ENCODE peak calls at places on chromosomes 5 and 9, in four cellular contexts. One of them, this sample, is unnamed.

GRCh38 chr5:119070578-119070827 is 384 bp upstream of the DMXL1 start:
- DNase-seq in AG09309: no peak
- DNase-seq in RWPE1: no peak
- DNase-seq in adipocyte: peak
- DNase-seq in this sample: peak

GRCh38 chr5:149338364-149338763 is 6.9 kb upstream of the GRPEL2 start:
- DNase-seq in AG09309: no peak
- DNase-seq in RWPE1: no peak
- DNase-seq in adipocyte: no peak
- DNase-seq in this sample: no peak

GRCh38 chr5:142551242-142552067 is 134.4 kb downstream of the FGF1 start:
- DNase-seq in AG09309: no peak
- DNase-seq in RWPE1: no peak
- DNase-seq in adipocyte: no peak
- DNase-seq in this sample: no peak

GRCh38 chr9:35367451-35367850 is 122.5 kb upstream of the RUSC2 start:
- DNase-seq in AG09309: peak
- DNase-seq in RWPE1: peak
- DNase-seq in adipocyte: peak
- DNase-seq in this sample: no peak

GRCh38 chr9:18569941-18570630 is 96.1 kb downstream of the ADAMTSL1 start:
- DNase-seq in AG09309: no peak
- DNase-seq in RWPE1: no peak
- DNase-seq in adipocyte: no peak
- DNase-seq in this sample: no peak

GRCh38 chr5:17056056-17056690 is 120.1 kb upstream of the MYO10 start:
- DNase-seq in AG09309: no peak
- DNase-seq in RWPE1: no peak
- DNase-seq in adipocyte: peak
- DNase-seq in this sample: no peak

GRCh38 chr5:135386886-135387628 is 12.0 kb downstream of the MACROH2A1 start:
- DNase-seq in AG09309: peak
- DNase-seq in RWPE1: peak
- DNase-seq in adipocyte: peak
- DNase-seq in this sample: no peak

GRCh38 chr5:117337064-117337749 is 762.6 kb upstream of the SEMA6A start:
- DNase-seq in AG09309: no peak
- DNase-seq in RWPE1: no peak
- DNase-seq in adipocyte: no peak
- DNase-seq in this sample: no peak

GRCh38 chr9:87716141-87716540 is 9.8 kb upstream of the CTSL start:
- DNase-seq in AG09309: no peak
- DNase-seq in RWPE1: no peak
- DNase-seq in adipocyte: peak
- DNase-seq in this sample: no peak

GRCh38 chr9:110410926-110411325 is 73.3 kb upstream of the TXNDC8 start:
- DNase-seq in AG09309: no peak
- DNase-seq in RWPE1: no peak
- DNase-seq in adipocyte: no peak
- DNase-seq in this sample: no peak

GRCh38 chr5:136047858-136048257 is 19.1 kb downstream of the TGFBI start:
- DNase-seq in AG09309: no peak
- DNase-seq in RWPE1: no peak
- DNase-seq in adipocyte: no peak
- DNase-seq in this sample: no peak

GRCh38 chr9:34891386-34891785 is 66.7 kb upstream of the PHF24 start:
- DNase-seq in AG09309: no peak
- DNase-seq in RWPE1: peak
- DNase-seq in adipocyte: no peak
- DNase-seq in this sample: no peak

GRCh38 chr5:111113678-111114077 is 21.5 kb downstream of the WDR36 start:
- DNase-seq in AG09309: no peak
- DNase-seq in RWPE1: no peak
- DNase-seq in adipocyte: no peak
- DNase-seq in this sample: no peak

GRCh38 chr5:128539038-128539429 is 989 bp upstream of the FBN2 start:
- DNase-seq in AG09309: no peak
- DNase-seq in RWPE1: peak
- DNase-seq in adipocyte: peak
- DNase-seq in this sample: peak

GRCh38 chr5:9370256-9370655 is 175.6 kb downstream of the SEMA5A start:
- DNase-seq in AG09309: no peak
- DNase-seq in RWPE1: peak
- DNase-seq in adipocyte: no peak
- DNase-seq in this sample: no peak

GRCh38 chr9:112048924-112049785 is 125.9 kb downstream of the SUSD1 start:
- DNase-seq in AG09309: peak
- DNase-seq in RWPE1: no peak
- DNase-seq in adipocyte: peak
- DNase-seq in this sample: no peak

GRCh38 chr5:8843766-8844165 is 702.1 kb downstream of the SEMA5A start:
- DNase-seq in AG09309: peak
- DNase-seq in RWPE1: no peak
- DNase-seq in adipocyte: peak
- DNase-seq in this sample: no peak

GRCh38 chr9:129649726-129650679 is 8.1 kb upstream of the ASB6 start:
- DNase-seq in AG09309: no peak
- DNase-seq in RWPE1: no peak
- DNase-seq in adipocyte: peak
- DNase-seq in this sample: no peak

GRCh38 chr5:151742870-151743294 is 15.5 kb downstream of the ATOX1 start:
- DNase-seq in AG09309: no peak
- DNase-seq in RWPE1: peak
- DNase-seq in adipocyte: peak
- DNase-seq in this sample: peak

GRCh38 chr9:101162231-101162630 is 133.7 kb downstream of the PLPPR1 start:
- DNase-seq in AG09309: no peak
- DNase-seq in RWPE1: no peak
- DNase-seq in adipocyte: no peak
- DNase-seq in this sample: no peak

GRCh38 chr5:55108651-55109050 is 6.2 kb downstream of the GZMA start:
- DNase-seq in AG09309: no peak
- DNase-seq in RWPE1: no peak
- DNase-seq in adipocyte: peak
- DNase-seq in this sample: no peak

GRCh38 chr9:130938652-130939404 is at the start of gene FIBCD1:
- DNase-seq in AG09309: no peak
- DNase-seq in RWPE1: peak
- DNase-seq in adipocyte: peak
- DNase-seq in this sample: no peak

GRCh38 chr9:108133680-108134079 is 644.1 kb upstream of the KLF4 start:
- DNase-seq in AG09309: no peak
- DNase-seq in RWPE1: no peak
- DNase-seq in adipocyte: no peak
- DNase-seq in this sample: no peak

GRCh38 chr9:37167456-37167855 is 47.1 kb downstream of the ZCCHC7 start:
- DNase-seq in AG09309: no peak
- DNase-seq in RWPE1: no peak
- DNase-seq in adipocyte: no peak
- DNase-seq in this sample: no peak

GRCh38 chr9:135516132-135516860 is 4.9 kb upstream of the LCN1 start:
- DNase-seq in AG09309: no peak
- DNase-seq in RWPE1: no peak
- DNase-seq in adipocyte: no peak
- DNase-seq in this sample: no peak

GRCh38 chr9:15977438-15977837 is 424.6 kb downstream of the CCDC171 start:
- DNase-seq in AG09309: no peak
- DNase-seq in RWPE1: no peak
- DNase-seq in adipocyte: no peak
- DNase-seq in this sample: no peak

GRCh38 chr5:114325552-114325951 is 36.3 kb upstream of the KCNN2 start:
- DNase-seq in AG09309: no peak
- DNase-seq in RWPE1: no peak
- DNase-seq in adipocyte: peak
- DNase-seq in this sample: no peak

GRCh38 chr5:174323878-174324281 is 278.4 kb downstream of the NSG2 start:
- DNase-seq in AG09309: no peak
- DNase-seq in RWPE1: peak
- DNase-seq in adipocyte: peak
- DNase-seq in this sample: peak

GRCh38 chr9:125496313-125496838 is 210.6 kb downstream of the MAPKAP1 start:
- DNase-seq in AG09309: no peak
- DNase-seq in RWPE1: no peak
- DNase-seq in adipocyte: no peak
- DNase-seq in this sample: no peak

GRCh38 chr9:82799300-82799699 is 263.6 kb downstream of the RASEF start:
- DNase-seq in AG09309: no peak
- DNase-seq in RWPE1: no peak
- DNase-seq in adipocyte: no peak
- DNase-seq in this sample: no peak

GRCh38 chr9:81686614-81687520 is 2.5 kb downstream of the TLE1 start:
- DNase-seq in AG09309: no peak
- DNase-seq in RWPE1: peak
- DNase-seq in adipocyte: peak
- DNase-seq in this sample: peak

GRCh38 chr5:172949426-172949825 is 9.8 kb upstream of the RPL26L1 start:
- DNase-seq in AG09309: no peak
- DNase-seq in RWPE1: no peak
- DNase-seq in adipocyte: no peak
- DNase-seq in this sample: no peak

This sample was measured in NT2/D1.